ENCODE peak calls at places on chromosomes 7 and 10, in four cellular contexts. E is SK-N-SH, F is K562, U is H1. H is an unnamed sample.

GRCh38 chr7:94908204-94909022 is 1.0 kb downstream of the PPP1R9A start:
- DNase-seq in E (peak; percentile 64), F (no peak), U (peak; percentile 38), H (peak; percentile 64)

GRCh38 chr7:118148930-118149329 is 35.0 kb upstream of the LSM8 start:
- DNase-seq in E (no peak), F (no peak), U (no peak), H (no peak)

GRCh38 chr7:27774717-27775328 is 34.9 kb downstream of the TAX1BP1 start:
- DNase-seq in E (peak; percentile 9), F (peak; percentile 18), U (no peak), H (no peak)

GRCh38 chr7:129258649-129259389 is 34.0 kb downstream of the AHCYL2 start:
- DNase-seq in E (no peak), F (no peak), U (peak; percentile 39), H (no peak)

GRCh38 chr10:28332699-28333098 is 29.8 kb upstream of the MPP7 start:
- DNase-seq in E (no peak), F (no peak), U (no peak), H (no peak)

GRCh38 chr10:68096913-68097509 is 12.3 kb upstream of the MYPN start:
- DNase-seq in E (no peak), F (peak; percentile 22), U (peak; percentile 50), H (no peak)

GRCh38 chr10:95556994-95557767 is 4.0 kb downstream of the SORBS1 start:
- DNase-seq in E (no peak), F (no peak), U (no peak), H (no peak)

GRCh38 chr10:96643920-96644319 is 57.1 kb upstream of the TM9SF3 start:
- DNase-seq in E (no peak), F (no peak), U (no peak), H (no peak)

GRCh38 chr10:87598700-87599099 is 61.0 kb upstream of the PAPSS2 start:
- DNase-seq in E (no peak), F (no peak), U (no peak), H (no peak)

GRCh38 chr7:1972734-1973133 is 260.0 kb downstream of the MAD1L1 start:
- DNase-seq in E (no peak), F (no peak), U (no peak), H (no peak)

GRCh38 chr10:88542522-88542921 is 40.6 kb downstream of the RNLS start:
- DNase-seq in E (no peak), F (no peak), U (no peak), H (no peak)

GRCh38 chr10:72308320-72308987 is 34.7 kb downstream of the DDIT4 start:
- DNase-seq in E (peak; percentile 78), F (peak; percentile 86), U (no peak), H (no peak)

GRCh38 chr10:31593124-31593523 is 274.1 kb downstream of the ZEB1 start:
- DNase-seq in E (no peak), F (no peak), U (no peak), H (no peak)

DNA sequence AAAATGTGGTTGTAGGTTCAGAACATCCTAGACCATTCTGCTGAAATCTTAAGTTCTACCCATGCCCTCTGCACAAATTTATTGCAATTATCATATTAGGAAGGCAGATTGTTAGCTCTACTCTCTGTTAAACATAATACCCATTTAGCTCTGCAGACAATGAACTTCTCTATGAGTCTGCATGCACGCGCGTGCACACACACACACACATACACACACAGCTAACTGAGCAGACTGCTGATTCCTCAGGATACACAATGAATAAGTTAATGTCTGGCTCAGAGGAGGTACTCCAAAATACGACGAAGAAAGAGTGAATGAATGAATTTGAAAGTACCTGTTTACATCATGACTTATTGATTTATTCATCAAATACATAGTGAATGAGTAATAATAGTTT is 276.2 kb upstream of the SORCS1 start:
- DNase-seq in E (no peak), F (no peak), U (no peak), H (no peak)
- TF ChIP-seq TEAD4 in E (no peak), F (no peak), U (no peak), H (no peak)

DNA sequence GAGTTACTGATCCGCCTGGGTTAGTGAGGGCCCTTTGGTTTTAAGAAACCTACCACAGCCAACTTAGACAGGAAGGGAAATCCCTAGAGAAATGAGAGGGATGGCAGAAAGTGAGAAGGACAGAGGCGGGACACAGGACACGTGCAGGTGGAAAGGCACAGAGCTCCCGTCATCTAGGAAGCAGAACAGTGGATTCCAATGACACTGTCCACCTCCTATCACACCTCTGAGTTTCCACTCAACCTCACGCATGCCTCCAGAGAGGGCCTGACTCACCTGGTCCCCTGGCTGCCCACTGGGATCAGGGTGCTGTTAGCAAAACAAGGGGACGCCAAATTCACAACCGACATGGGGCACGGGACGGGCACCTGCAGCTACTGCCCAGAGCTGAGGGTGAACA is 26.3 kb downstream of the CPXM2 start:
- DNase-seq in E (no peak), F (no peak), U (no peak), H (no peak)
- TF ChIP-seq TEAD4 in E (no peak), F (no peak), U (no peak), H (no peak)

DNA sequence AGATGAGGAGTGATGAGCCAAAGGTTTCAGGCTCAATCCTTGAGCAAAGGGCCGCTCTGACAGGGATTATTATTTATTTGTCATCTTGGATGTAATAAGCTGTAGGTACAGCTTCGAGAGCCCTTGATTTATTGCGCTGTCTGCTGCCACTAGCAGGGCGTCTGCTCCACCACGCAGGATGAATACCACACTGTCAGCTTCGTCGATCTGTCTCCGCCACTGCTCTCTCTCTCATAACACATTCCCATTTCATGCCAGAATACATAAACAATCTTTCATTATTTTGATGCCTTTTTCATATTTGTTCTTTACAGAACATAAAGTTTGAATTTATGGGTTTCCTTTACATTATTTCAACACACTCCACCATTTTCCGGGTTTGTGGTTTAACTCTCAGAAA is 276.6 kb downstream of the LRMDA start:
- DNase-seq in E (no peak), F (no peak), U (no peak), H (no peak)
- TF ChIP-seq TEAD4 in E (no peak), F (no peak), U (no peak), H (no peak)

GRCh38 chr7:179209-179681 is 13.1 kb upstream of the FAM20C start:
- DNase-seq in E (no peak), F (no peak), U (no peak), H (no peak)

GRCh38 chr7:178444-178843 is 13.9 kb upstream of the FAM20C start:
- DNase-seq in E (no peak), F (no peak), U (no peak), H (no peak)

GRCh38 chr7:181738-182137 is 10.6 kb upstream of the FAM20C start:
- DNase-seq in E (no peak), F (no peak), U (no peak), H (no peak)

GRCh38 chr7:176786-177185 is 15.6 kb upstream of the FAM20C start:
- DNase-seq in E (no peak), F (no peak), U (no peak), H (no peak)

DNA sequence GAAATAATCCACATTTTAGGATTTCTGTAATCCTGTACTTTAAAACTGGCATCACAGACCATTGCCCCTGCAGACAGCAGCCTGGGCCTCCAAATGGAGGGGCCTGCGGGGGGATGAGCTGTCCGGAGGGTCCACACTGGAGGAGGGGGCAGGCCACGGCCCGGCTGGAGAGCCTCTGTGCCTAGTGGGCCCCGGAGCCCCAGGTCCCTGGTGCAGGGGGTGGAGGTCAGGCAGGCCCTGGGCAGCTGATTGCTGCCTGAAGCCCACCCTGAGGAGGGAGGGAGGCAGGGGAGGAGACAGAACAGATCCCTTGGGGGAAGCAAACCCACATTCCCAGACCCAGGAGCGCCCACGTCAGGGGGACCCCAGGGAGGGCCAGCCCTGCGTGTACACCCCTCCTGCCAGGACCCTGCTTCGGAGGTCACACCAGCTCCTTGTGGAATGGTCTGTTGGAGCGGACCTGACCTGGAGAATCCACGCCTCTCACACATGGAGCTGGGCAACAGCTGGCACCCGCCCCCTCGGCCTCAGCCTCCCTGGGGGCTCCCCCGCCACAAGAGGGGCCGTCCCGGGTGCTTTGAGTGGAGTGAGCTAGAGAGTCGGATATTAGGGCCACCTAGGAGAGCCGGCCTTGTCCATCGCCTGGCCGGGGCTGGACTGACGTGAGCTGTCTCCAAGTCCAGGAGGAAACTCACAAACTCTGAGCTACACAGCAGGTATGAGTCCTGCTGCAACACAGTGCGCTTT is 12.2 kb upstream of the FAM20C start:
- DNase-seq in E (no peak), F (no peak), U (no peak), H (no peak)
- TF ChIP-seq TEAD4 in E (no peak), F (no peak), U (no peak), H (no peak)

DNA sequence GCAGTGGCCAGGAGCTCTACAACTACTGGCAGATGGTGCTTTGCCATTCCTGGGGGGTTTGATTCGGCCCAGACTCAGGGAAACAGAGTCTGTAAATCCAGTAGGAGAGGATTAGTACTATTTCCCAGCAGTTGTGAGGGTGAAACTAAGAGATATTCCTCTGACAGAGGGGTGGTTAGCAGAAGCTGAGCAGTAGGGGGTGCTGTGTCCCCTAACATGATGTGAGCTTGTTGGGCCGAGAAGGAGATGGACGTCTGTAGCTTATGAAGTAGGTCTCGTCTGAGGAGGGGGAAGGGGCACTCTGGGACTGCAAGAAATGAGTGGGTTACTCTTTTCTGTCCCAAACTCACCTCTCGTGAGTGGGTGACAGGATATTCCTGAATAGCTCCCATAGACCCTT is 179.2 kb upstream of the MBL2 start:
- DNase-seq in E (no peak), F (peak; percentile 6), U (peak; percentile 74), H (peak; percentile 89)
- TF ChIP-seq TEAD4 in E (no peak), F (no peak), U (no peak), H (no peak)